ENCODE peak calls at places on chromosomes 1 and 21, in seven cellular contexts. One of them, this sample, is unnamed.

GRCh38 chr1:154627247-154628121 is 19.5 kb upstream of the ADAR start:
- DNase-seq in iris pigment epithelial cell: peak; percentile 90
- DNase-seq in A549: peak; percentile 78
- DNase-seq in CD4-positive, alpha-beta memory T cell: peak; percentile 92
- DNase-seq in GM12864: peak; percentile 68
- DNase-seq in ureter: peak; percentile 91
- DNase-seq in ovary: peak; percentile 93
- DNase-seq in this sample: peak; percentile 74

GRCh38 chr1:31476891-31477846 is 64.2 kb downstream of the SERINC2 start:
- DNase-seq in A549: no peak
- DNase-seq in CD4-positive, alpha-beta memory T cell: no peak
- DNase-seq in GM12864: no peak
- DNase-seq in ureter: peak; percentile 56
- DNase-seq in ovary: no peak
- DNase-seq in iris pigment epithelial cell: peak; percentile 18
- DNase-seq in this sample: no peak

GRCh38 chr1:11847667-11848445 is at the start of gene NPPA:
- DNase-seq in GM12864: no peak
- DNase-seq in CD4-positive, alpha-beta memory T cell: no peak
- DNase-seq in A549: no peak
- DNase-seq in ureter: no peak
- DNase-seq in ovary: no peak
- DNase-seq in iris pigment epithelial cell: no peak
- DNase-seq in this sample: no peak

GRCh38 chr1:18109756-18110597 is 2.4 kb downstream of the IGSF21 start:
- DNase-seq in A549: peak; percentile 25
- DNase-seq in GM12864: no peak
- DNase-seq in CD4-positive, alpha-beta memory T cell: no peak
- DNase-seq in iris pigment epithelial cell: peak; percentile 9
- DNase-seq in ureter: peak; percentile 68
- DNase-seq in ovary: peak; percentile 36
- DNase-seq in this sample: peak; percentile 85

GRCh38 chr1:89802036-89802435 is 18.8 kb upstream of the LRRC8D start:
- DNase-seq in ureter: no peak
- DNase-seq in ovary: no peak
- DNase-seq in A549: no peak
- DNase-seq in GM12864: no peak
- DNase-seq in CD4-positive, alpha-beta memory T cell: no peak
- DNase-seq in iris pigment epithelial cell: no peak
- DNase-seq in this sample: no peak

GRCh38 chr1:226881515-226882185 is 11.2 kb downstream of the PSEN2 start:
- DNase-seq in CD4-positive, alpha-beta memory T cell: no peak
- DNase-seq in ureter: no peak
- DNase-seq in A549: no peak
- DNase-seq in GM12864: no peak
- DNase-seq in ovary: no peak
- DNase-seq in iris pigment epithelial cell: no peak
- DNase-seq in this sample: no peak

GRCh38 chr21:46099476-46099875 is 1.6 kb downstream of the COL6A2 start:
- DNase-seq in iris pigment epithelial cell: peak; percentile 41
- DNase-seq in CD4-positive, alpha-beta memory T cell: no peak
- DNase-seq in GM12864: no peak
- DNase-seq in ureter: peak; percentile 45
- DNase-seq in ovary: peak; percentile 70
- DNase-seq in A549: no peak
- DNase-seq in this sample: peak; percentile 92

GRCh38 chr1:210413951-210414350 is 85.2 kb downstream of the HHAT start:
- DNase-seq in A549: no peak
- DNase-seq in iris pigment epithelial cell: no peak
- DNase-seq in ovary: no peak
- DNase-seq in CD4-positive, alpha-beta memory T cell: no peak
- DNase-seq in GM12864: no peak
- DNase-seq in ureter: no peak
- DNase-seq in this sample: no peak

GRCh38 chr1:207088731-207089626 is at the start of gene C4BPB:
- DNase-seq in ureter: no peak
- DNase-seq in iris pigment epithelial cell: no peak
- DNase-seq in GM12864: no peak
- DNase-seq in ovary: no peak
- DNase-seq in A549: no peak
- DNase-seq in CD4-positive, alpha-beta memory T cell: no peak
- DNase-seq in this sample: no peak

GRCh38 chr1:1432566-1432950 is 2.9 kb upstream of the VWA1 start:
- DNase-seq in ureter: no peak
- DNase-seq in CD4-positive, alpha-beta memory T cell: no peak
- DNase-seq in iris pigment epithelial cell: no peak
- DNase-seq in ovary: peak; percentile 61
- DNase-seq in GM12864: no peak
- DNase-seq in A549: no peak
- DNase-seq in this sample: peak; percentile 81

GRCh38 chr1:66422804-66423203 is 111.1 kb upstream of the SGIP1 start:
- DNase-seq in ureter: no peak
- DNase-seq in A549: no peak
- DNase-seq in CD4-positive, alpha-beta memory T cell: no peak
- DNase-seq in ovary: no peak
- DNase-seq in iris pigment epithelial cell: no peak
- DNase-seq in GM12864: no peak
- DNase-seq in this sample: no peak

GRCh38 chr1:15249032-15249601 is 2.1 kb downstream of the FHAD1 start:
- DNase-seq in iris pigment epithelial cell: peak; percentile 30
- DNase-seq in ovary: no peak
- DNase-seq in GM12864: no peak
- DNase-seq in ureter: no peak
- DNase-seq in CD4-positive, alpha-beta memory T cell: peak; percentile 80
- DNase-seq in A549: no peak
- DNase-seq in this sample: no peak

GRCh38 chr1:110339427-110340206 is 440 bp downstream of the RBM15 start:
- DNase-seq in GM12864: peak; percentile 24
- DNase-seq in ovary: no peak
- DNase-seq in ureter: no peak
- DNase-seq in iris pigment epithelial cell: peak; percentile 67
- DNase-seq in CD4-positive, alpha-beta memory T cell: peak; percentile 82
- DNase-seq in A549: peak; percentile 30
- DNase-seq in this sample: peak; percentile 70

GRCh38 chr1:53026254-53026653 is 35.8 kb upstream of the PODN start:
- DNase-seq in iris pigment epithelial cell: no peak
- DNase-seq in ovary: no peak
- DNase-seq in ureter: no peak
- DNase-seq in CD4-positive, alpha-beta memory T cell: no peak
- DNase-seq in A549: no peak
- DNase-seq in GM12864: no peak
- DNase-seq in this sample: no peak

GRCh38 chr1:241453732-241454131 is 65.8 kb downstream of the FH start:
- DNase-seq in iris pigment epithelial cell: no peak
- DNase-seq in A549: no peak
- DNase-seq in ovary: no peak
- DNase-seq in ureter: no peak
- DNase-seq in CD4-positive, alpha-beta memory T cell: no peak
- DNase-seq in GM12864: no peak
- DNase-seq in this sample: no peak

GRCh38 chr1:2408456-2408855 is 3.9 kb downstream of the PEX10 start:
- DNase-seq in A549: no peak
- DNase-seq in GM12864: no peak
- DNase-seq in iris pigment epithelial cell: no peak
- DNase-seq in CD4-positive, alpha-beta memory T cell: peak; percentile 32
- DNase-seq in ovary: no peak
- DNase-seq in ureter: no peak
- DNase-seq in this sample: no peak

GRCh38 chr1:222096883-222097282 is 355.0 kb upstream of the DUSP10 start:
- DNase-seq in iris pigment epithelial cell: no peak
- DNase-seq in A549: no peak
- DNase-seq in GM12864: no peak
- DNase-seq in ureter: no peak
- DNase-seq in CD4-positive, alpha-beta memory T cell: no peak
- DNase-seq in ovary: no peak
- DNase-seq in this sample: no peak

GRCh38 chr1:89305493-89305892 is 32.8 kb upstream of the GBP5 start:
- DNase-seq in iris pigment epithelial cell: no peak
- DNase-seq in ovary: no peak
- DNase-seq in ureter: no peak
- DNase-seq in CD4-positive, alpha-beta memory T cell: no peak
- DNase-seq in GM12864: no peak
- DNase-seq in A549: no peak
- DNase-seq in this sample: peak; percentile 14

GRCh38 chr1:162145280-162145965 is 75.9 kb downstream of the NOS1AP start:
- DNase-seq in iris pigment epithelial cell: no peak
- DNase-seq in A549: no peak
- DNase-seq in CD4-positive, alpha-beta memory T cell: no peak
- DNase-seq in GM12864: no peak
- DNase-seq in ovary: no peak
- DNase-seq in ureter: no peak
- DNase-seq in this sample: no peak

GRCh38 chr1:114956570-114956969 is 73.1 kb upstream of the TSHB start:
- DNase-seq in iris pigment epithelial cell: peak; percentile 10
- DNase-seq in A549: no peak
- DNase-seq in GM12864: no peak
- DNase-seq in ureter: no peak
- DNase-seq in CD4-positive, alpha-beta memory T cell: no peak
- DNase-seq in ovary: no peak
- DNase-seq in this sample: peak; percentile 3

GRCh38 chr1:93699676-93700168 is 18.1 kb upstream of the BCAR3 start:
- DNase-seq in iris pigment epithelial cell: no peak
- DNase-seq in GM12864: no peak
- DNase-seq in ureter: no peak
- DNase-seq in ovary: no peak
- DNase-seq in A549: no peak
- DNase-seq in CD4-positive, alpha-beta memory T cell: no peak
- DNase-seq in this sample: no peak

GRCh38 chr1:112625696-112626095 is 6.1 kb downstream of the CAPZA1 start:
- DNase-seq in ovary: no peak
- DNase-seq in ureter: no peak
- DNase-seq in iris pigment epithelial cell: peak; percentile 62
- DNase-seq in A549: no peak
- DNase-seq in CD4-positive, alpha-beta memory T cell: no peak
- DNase-seq in GM12864: no peak
- DNase-seq in this sample: no peak

GRCh38 chr21:38979271-38980196 is 173.8 kb downstream of the ETS2 start:
- DNase-seq in GM12864: no peak
- DNase-seq in CD4-positive, alpha-beta memory T cell: no peak
- DNase-seq in ureter: no peak
- DNase-seq in A549: no peak
- DNase-seq in ovary: no peak
- DNase-seq in iris pigment epithelial cell: peak; percentile 73
- DNase-seq in this sample: no peak

GRCh38 chr1:61606448-61607312 is 118.3 kb downstream of the TM2D1 start:
- DNase-seq in ovary: peak; percentile 81
- DNase-seq in ureter: peak; percentile 73
- DNase-seq in A549: no peak
- DNase-seq in GM12864: no peak
- DNase-seq in CD4-positive, alpha-beta memory T cell: no peak
- DNase-seq in iris pigment epithelial cell: peak; percentile 41
- DNase-seq in this sample: no peak

GRCh38 chr1:38037481-38037939 is 9.1 kb downstream of the POU3F1 start:
- DNase-seq in ureter: no peak
- DNase-seq in CD4-positive, alpha-beta memory T cell: no peak
- DNase-seq in iris pigment epithelial cell: no peak
- DNase-seq in GM12864: no peak
- DNase-seq in ovary: no peak
- DNase-seq in A549: peak; percentile 28
- DNase-seq in this sample: peak; percentile 80

This sample was measured in osteoblast.